ENCODE peak calls at places on chromosomes 11 and 22, in eight cellular contexts. P is HEK293T, L is hepatocyte, J is fibroblast of the aortic adventitia, D is NCI-H1694, O is osteocyte, V is AG09309, E is NCI-H1092. U is an unnamed sample.

GRCh38 chr22:29830585-29830984 is 7.5 kb downstream of the ASCC2 start:
- DNase-seq in V (no peak), J (no peak), E (no peak), D (no peak), P (no peak), L (no peak), O (no peak), U (no peak)

GRCh38 chr11:45662665-45663485 is 2.5 kb downstream of the CHST1 start:
- DNase-seq in L (peak; percentile 76), J (peak; percentile 76), O (no peak), P (no peak), V (peak; percentile 71), D (peak; percentile 25), E (no peak), U (no peak)

GRCh38 chr22:36580846-36581245 is 51.9 kb upstream of the EIF3D start:
- DNase-seq in D (no peak), E (no peak), O (no peak), P (no peak), L (no peak), J (no peak), V (no peak), U (no peak)

GRCh38 chr11:128476729-128477128 is 110.6 kb downstream of the ETS1 start:
- DNase-seq in O (no peak), E (no peak), P (no peak), V (no peak), D (no peak), L (peak; percentile 62), J (peak; percentile 56), U (no peak)

GRCh38 chr11:60251485-60252207 is 8.7 kb upstream of the MS4A4E start:
- DNase-seq in P (peak; percentile 19), D (no peak), L (peak; percentile 46), O (no peak), J (no peak), V (no peak), E (no peak), U (no peak)

GRCh38 chr11:119052163-119052814 is 4.7 kb downstream of the HYOU1 start:
- DNase-seq in V (no peak), O (no peak), D (no peak), E (no peak), P (no peak), L (no peak), J (no peak), U (no peak)

GRCh38 chr11:120020981-120021380 is 116.9 kb downstream of the TRIM29 start:
- DNase-seq in E (no peak), O (no peak), D (no peak), L (peak; percentile 66), J (no peak), P (no peak), V (no peak), U (no peak)

GRCh38 chr22:21726650-21727049 is 8.9 kb downstream of the YPEL1 start:
- DNase-seq in V (no peak), D (peak; percentile 65), E (no peak), J (no peak), O (no peak), L (peak; percentile 51), P (peak; percentile 75), U (no peak)

GRCh38 chr11:34154059-34154875 is 48.8 kb downstream of the NAT10 start:
- DNase-seq in V (no peak), D (no peak), P (no peak), O (no peak), J (no peak), E (no peak), L (no peak), U (no peak)

GRCh38 chr22:36374603-36375024 is 13.2 kb downstream of the MYH9 start:
- DNase-seq in P (no peak), D (no peak), J (peak; percentile 56), E (no peak), O (no peak), L (no peak), V (no peak), U (no peak)

GRCh38 chr22:46500201-46500600 is 37.2 kb downstream of the CELSR1 start:
- DNase-seq in L (peak; percentile 18), V (no peak), P (peak; percentile 53), J (no peak), E (peak; percentile 39), D (no peak), O (no peak), U (no peak)

GRCh38 chr22:43000441-43001175 is 14.3 kb downstream of the PACSIN2 start:
- DNase-seq in P (no peak), D (no peak), O (no peak), E (no peak), L (no peak), V (no peak), J (peak; percentile 61), U (no peak)

GRCh38 chr11:125287467-125288232 is 123.1 kb downstream of the PKNOX2 start:
- DNase-seq in P (no peak), V (no peak), E (no peak), L (peak; percentile 21), J (peak; percentile 43), D (peak; percentile 15), O (no peak), U (no peak)

GRCh38 chr11:1762537-1763302 is 1.0 kb downstream of the CTSD start:
- DNase-seq in O (no peak), P (no peak), E (no peak), J (peak; percentile 56), D (no peak), V (no peak), L (peak; percentile 71), U (no peak)

GRCh38 chr11:75500742-75501141 is 25.0 kb downstream of the GDPD5 start:
- DNase-seq in P (no peak), O (no peak), J (no peak), L (no peak), D (no peak), V (no peak), E (no peak), U (no peak)

GRCh38 chr11:20238712-20239111 is 78.4 kb upstream of the DBX1 start:
- DNase-seq in O (no peak), V (no peak), P (no peak), D (no peak), J (no peak), L (peak; percentile 19), E (peak; percentile 47), U (no peak)

GRCh38 chr11:12056112-12056511 is 47.7 kb upstream of the DKK3 start:
- DNase-seq in E (no peak), J (no peak), D (no peak), P (no peak), L (no peak), O (no peak), V (no peak), U (no peak)

GRCh38 chr11:1382831-1383607 is 6.7 kb upstream of the BRSK2 start:
- DNase-seq in O (no peak), V (no peak), P (peak; percentile 66), E (peak; percentile 43), D (no peak), J (peak; percentile 45), L (peak; percentile 94), U (no peak)

GRCh38 chr22:45310331-45311032 is 748 bp downstream of the FAM118A start:
- DNase-seq in L (no peak), V (no peak), P (no peak), O (no peak), D (no peak), J (no peak), E (no peak), U (no peak)

U was measured in type B pancreatic cell.